ENCODE peak calls at places on chromosomes 3 and 15, in seven cellular contexts. F, B, H, W, X, D and V are unnamed samples.

GRCh38 chr3:142285057-142285666 is 59.8 kb upstream of the GK5 start:
- DNase-seq in F (no peak), B (no peak), H (no peak), W (no peak), X (no peak), D (no peak), V (no peak)

GRCh38 chr3:149575213-149575961 is 82.4 kb downstream of the WWTR1 start:
- DNase-seq in F (no peak), B (no peak), H (no peak), W (no peak), X (peak; percentile 50), D (no peak), V (no peak)

GRCh38 chr3:193871093-193871485 is 264.9 kb upstream of the HES1 start:
- DNase-seq in F (no peak), B (no peak), H (no peak), W (no peak), X (no peak), D (no peak), V (no peak)

GRCh38 chr3:187999821-188000220 is 154.1 kb upstream of the LPP start:
- DNase-seq in F (no peak), B (no peak), H (no peak), W (no peak), X (no peak), D (no peak), V (peak; percentile 84)

GRCh38 chr3:129249284-129250065 is at the start of gene COPG1:
- DNase-seq in F (peak; percentile 94), B (peak; percentile 92), H (peak; percentile 96), W (peak; percentile 52), X (peak; percentile 86), D (peak; percentile 95), V (peak; percentile 90)

GRCh38 chr3:33130144-33130543 is 16.3 kb downstream of the CRTAP start:
- DNase-seq in F (no peak), B (no peak), H (no peak), W (no peak), X (no peak), D (no peak), V (no peak)

GRCh38 chr3:129758921-129759320 is 134.6 kb downstream of the TMCC1 start:
- DNase-seq in F (no peak), B (no peak), H (no peak), W (no peak), X (no peak), D (no peak), V (no peak)

GRCh38 chr3:12222765-12223485 is 64.2 kb upstream of the TIMP4 start:
- DNase-seq in F (no peak), B (peak; percentile 29), H (no peak), W (peak; percentile 80), X (no peak), D (no peak), V (no peak)

GRCh38 chr3:32591960-32592462 is 21.4 kb upstream of the DYNC1LI1 start:
- DNase-seq in F (no peak), B (no peak), H (no peak), W (no peak), X (no peak), D (no peak), V (no peak)

GRCh38 chr3:53071882-53072431 is 26.1 kb upstream of the SFMBT1 start:
- DNase-seq in F (no peak), B (no peak), H (no peak), W (no peak), X (no peak), D (no peak), V (no peak)

GRCh38 chr15:39846108-39846507 is 63.5 kb upstream of the FSIP1 start:
- DNase-seq in F (no peak), B (no peak), H (no peak), W (no peak), X (no peak), D (no peak), V (no peak)

GRCh38 chr3:170714151-170714550 is 128.3 kb upstream of the SLC7A14 start:
- DNase-seq in F (no peak), B (no peak), H (no peak), W (no peak), X (no peak), D (no peak), V (no peak)

GRCh38 chr3:155185623-155186022 is 105.5 kb downstream of the MME start:
- DNase-seq in F (no peak), B (no peak), H (no peak), W (peak; percentile 48), X (no peak), D (no peak), V (no peak)

GRCh38 chr3:170961616-170962400 is 53.4 kb upstream of the EIF5A2 start:
- DNase-seq in F (no peak), B (peak; percentile 30), H (no peak), W (no peak), X (no peak), D (no peak), V (no peak)

GRCh38 chr3:143060906-143061305 is 58.7 kb upstream of the CHST2 start:
- DNase-seq in F (no peak), B (no peak), H (no peak), W (no peak), X (no peak), D (no peak), V (no peak)

GRCh38 chr15:90205050-90205848 is 4.1 kb downstream of the SEMA4B start:
- DNase-seq in F (peak; percentile 20), B (no peak), H (no peak), W (no peak), X (no peak), D (no peak), V (no peak)

GRCh38 chr3:174633342-174633741 is 225.8 kb upstream of the NAALADL2 start:
- DNase-seq in F (no peak), B (no peak), H (no peak), W (no peak), X (no peak), D (no peak), V (no peak)

GRCh38 chr3:20121088-20121487 is 64.9 kb downstream of the SGO1 start:
- DNase-seq in F (no peak), B (no peak), H (no peak), W (no peak), X (no peak), D (no peak), V (no peak)

GRCh38 chr3:20128378-20128777 is 57.6 kb downstream of the SGO1 start:
- DNase-seq in F (no peak), B (no peak), H (no peak), W (no peak), X (no peak), D (no peak), V (no peak)

GRCh38 chr3:20123121-20123652 is 62.8 kb downstream of the SGO1 start:
- DNase-seq in F (no peak), B (no peak), H (no peak), W (no peak), X (no peak), D (no peak), V (no peak)

GRCh38 chr3:20125912-20126311 is 60.1 kb downstream of the SGO1 start:
- DNase-seq in F (no peak), B (no peak), H (no peak), W (no peak), X (no peak), D (no peak), V (no peak)

DNA sequence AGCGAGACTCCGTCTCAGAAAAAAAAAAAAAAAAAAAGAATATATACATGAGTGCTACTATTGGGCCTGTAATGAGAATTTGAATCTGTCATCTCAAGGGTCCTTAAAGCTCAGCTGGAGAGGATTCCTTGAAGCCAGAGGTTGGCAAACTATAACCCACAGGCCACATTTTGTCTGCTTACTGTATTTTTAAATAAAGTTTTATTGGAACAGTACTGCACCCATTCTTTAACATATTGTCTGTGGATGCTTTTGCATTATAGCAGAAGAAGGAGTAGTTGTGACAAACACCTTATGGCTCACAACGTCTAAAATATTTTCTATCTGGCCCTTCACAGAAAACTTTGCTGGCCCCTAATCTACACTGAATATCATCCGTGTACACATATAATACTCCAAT is 60.7 kb downstream of the SGO1 start:
- DNase-seq in F (no peak), B (no peak), H (no peak), W (no peak), X (no peak), D (no peak), V (no peak)
- H3K36me3 ChIP-seq in F (no peaks in the 10 kb centered on the region), B (no peaks in the 10 kb centered on the region), H (peaks cover 16% of the 10 kb centered on the region), W (no peaks in the 10 kb centered on the region), X (peaks cover 65% of the 10 kb centered on the region), D (peaks cover 27% of the 10 kb centered on the region), V (peaks cover 6% of the 10 kb centered on the region)

DNA sequence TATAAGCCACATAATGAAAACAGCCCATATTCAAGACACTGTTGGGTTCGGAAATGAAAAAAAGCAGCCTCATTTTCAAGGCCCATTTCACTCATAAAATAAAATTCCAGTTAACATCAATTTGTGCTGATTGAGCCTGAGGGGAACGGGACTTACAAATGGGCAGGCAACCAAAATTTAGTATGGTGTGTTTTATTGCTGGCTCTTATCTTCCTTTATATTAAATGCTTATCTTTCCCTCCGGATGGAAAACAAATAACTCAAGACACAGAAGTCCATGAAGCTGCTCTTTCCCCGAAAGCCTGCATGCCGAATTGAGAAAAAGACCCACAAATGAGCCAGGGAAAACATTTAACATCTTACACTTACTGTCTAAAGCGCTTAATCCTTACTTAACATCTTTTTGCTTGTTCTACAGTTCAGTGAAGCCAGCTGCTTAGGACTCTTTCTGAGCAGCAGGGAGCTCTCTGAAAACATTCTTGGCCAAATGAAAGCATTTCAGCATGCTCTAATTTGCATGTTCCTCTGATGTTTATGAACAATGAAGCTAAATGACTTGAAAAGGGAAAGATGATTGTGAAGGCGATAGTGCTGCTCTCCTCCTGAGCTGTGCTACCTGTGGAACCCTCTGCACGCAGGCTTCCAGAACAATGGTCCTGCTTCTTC is 49.5 kb downstream of the HEG1 start:
- DNase-seq in F (no peak), B (no peak), H (no peak), W (no peak), X (no peak), D (no peak), V (no peak)
- H3K36me3 ChIP-seq in F (peaks cover 48% of the 10 kb centered on the region), B (no peaks in the 10 kb centered on the region), H (peaks cover under 1% of the 10 kb centered on the region), W (peaks cover 51% of the 10 kb centered on the region), X (peaks cover 98% of the 10 kb centered on the region), D (peaks cover 18% of the 10 kb centered on the region), V (peaks cover 15% of the 10 kb centered on the region)

GRCh38 chr15:75357976-75358673 is 10.3 kb downstream of the MAN2C1 start:
- DNase-seq in F (no peak), B (no peak), H (no peak), W (no peak), X (no peak), D (no peak), V (no peak)

GRCh38 chr15:75355369-75355768 is 8.5 kb downstream of the NEIL1 start:
- DNase-seq in F (no peak), B (no peak), H (no peak), W (no peak), X (no peak), D (no peak), V (no peak)

GRCh38 chr15:75356539-75356938 is 9.7 kb downstream of the NEIL1 start:
- DNase-seq in F (no peak), B (no peak), H (no peak), W (no peak), X (no peak), D (no peak), V (no peak)

GRCh38 chr15:75354454-75354853 is 7.6 kb downstream of the NEIL1 start:
- DNase-seq in F (no peak), B (no peak), H (no peak), W (no peak), X (no peak), D (no peak), V (no peak)

GRCh38 chr15:75356006-75356405 is 9.2 kb downstream of the NEIL1 start:
- DNase-seq in F (no peak), B (no peak), H (no peak), W (no peak), X (no peak), D (no peak), V (no peak)
- H3K36me3 ChIP-seq in F (peaks cover 9% of the 10 kb centered on the region), B (no peaks in the 10 kb centered on the region), H (peaks cover 24% of the 10 kb centered on the region), W (peaks cover 37% of the 10 kb centered on the region), X (peaks cover 60% of the 10 kb centered on the region), D (peaks cover 5% of the 10 kb centered on the region), V (peaks cover 41% of the 10 kb centered on the region)

GRCh38 chr15:59678171-59678570 is 10.9 kb downstream of the BNIP2 start:
- DNase-seq in F (no peak), B (no peak), H (no peak), W (no peak), X (no peak), D (no peak), V (no peak)
- H3K36me3 ChIP-seq in F (peaks cover 53% of the 10 kb centered on the region), B (peaks cover 24% of the 10 kb centered on the region), H (peaks cover 56% of the 10 kb centered on the region), W (peaks cover 13% of the 10 kb centered on the region), X (peaks cover 92% of the 10 kb centered on the region), D (peaks cover 51% of the 10 kb centered on the region), V (peaks cover 88% of the 10 kb centered on the region)